ENCODE peak calls at places on chromosomes 16 and 17, in nine cellular contexts. One of them, this sample, is unnamed.

GRCh38 chr17:75087558-75088453 is at the start of gene SLC16A5:
- DNase-seq in naive thymus-derived CD8-positive, alpha-beta T cell: peak
- DNase-seq in immature natural killer cell: peak
- DNase-seq in NT2/D1: peak
- DNase-seq in heart left ventricle: peak
- DNase-seq in hippocampal formation: no peak
- DNase-seq in AG08395: peak
- DNase-seq in activated CD8-positive, alpha-beta memory T cell treated with anti-CD3 and anti-CD28 coated beads for 1 hour: no peak
- DNase-seq in Right ventricle myocardium inferior: peak
- DNase-seq in this sample: peak

GRCh38 chr17:38885044-38885727 is 15.3 kb downstream of the LASP1 start:
- DNase-seq in AG08395: no peak
- DNase-seq in naive thymus-derived CD8-positive, alpha-beta T cell: no peak
- DNase-seq in immature natural killer cell: no peak
- DNase-seq in hippocampal formation: no peak
- DNase-seq in NT2/D1: no peak
- DNase-seq in activated CD8-positive, alpha-beta memory T cell treated with anti-CD3 and anti-CD28 coated beads for 1 hour: no peak
- DNase-seq in Right ventricle myocardium inferior: no peak
- DNase-seq in heart left ventricle: no peak
- DNase-seq in this sample: no peak

GRCh38 chr17:51355314-51356083 is 95.2 kb downstream of the UTP18 start:
- DNase-seq in hippocampal formation: no peak
- DNase-seq in naive thymus-derived CD8-positive, alpha-beta T cell: no peak
- DNase-seq in immature natural killer cell: no peak
- DNase-seq in AG08395: peak
- DNase-seq in heart left ventricle: no peak
- DNase-seq in NT2/D1: no peak
- DNase-seq in activated CD8-positive, alpha-beta memory T cell treated with anti-CD3 and anti-CD28 coated beads for 1 hour: no peak
- DNase-seq in Right ventricle myocardium inferior: no peak
- DNase-seq in this sample: no peak

GRCh38 chr17:72997559-72997958 is 94.9 kb downstream of the SLC39A11 start:
- DNase-seq in immature natural killer cell: no peak
- DNase-seq in Right ventricle myocardium inferior: peak
- DNase-seq in AG08395: no peak
- DNase-seq in hippocampal formation: no peak
- DNase-seq in NT2/D1: no peak
- DNase-seq in activated CD8-positive, alpha-beta memory T cell treated with anti-CD3 and anti-CD28 coated beads for 1 hour: no peak
- DNase-seq in heart left ventricle: no peak
- DNase-seq in naive thymus-derived CD8-positive, alpha-beta T cell: no peak
- DNase-seq in this sample: no peak

GRCh38 chr17:30517786-30518185 is 40.6 kb downstream of the GOSR1 start:
- DNase-seq in activated CD8-positive, alpha-beta memory T cell treated with anti-CD3 and anti-CD28 coated beads for 1 hour: no peak
- DNase-seq in heart left ventricle: no peak
- DNase-seq in naive thymus-derived CD8-positive, alpha-beta T cell: no peak
- DNase-seq in NT2/D1: no peak
- DNase-seq in Right ventricle myocardium inferior: no peak
- DNase-seq in hippocampal formation: no peak
- DNase-seq in AG08395: no peak
- DNase-seq in immature natural killer cell: no peak
- DNase-seq in this sample: no peak

GRCh38 chr16:19751478-19751877 is 33.4 kb downstream of the IQCK start:
- DNase-seq in immature natural killer cell: no peak
- DNase-seq in AG08395: no peak
- DNase-seq in NT2/D1: no peak
- DNase-seq in activated CD8-positive, alpha-beta memory T cell treated with anti-CD3 and anti-CD28 coated beads for 1 hour: no peak
- DNase-seq in hippocampal formation: no peak
- DNase-seq in naive thymus-derived CD8-positive, alpha-beta T cell: no peak
- DNase-seq in Right ventricle myocardium inferior: no peak
- DNase-seq in heart left ventricle: no peak
- DNase-seq in this sample: no peak

GRCh38 chr17:72022328-72022727 is 98.5 kb upstream of the SOX9 start:
- DNase-seq in activated CD8-positive, alpha-beta memory T cell treated with anti-CD3 and anti-CD28 coated beads for 1 hour: no peak
- DNase-seq in AG08395: no peak
- DNase-seq in NT2/D1: no peak
- DNase-seq in heart left ventricle: no peak
- DNase-seq in naive thymus-derived CD8-positive, alpha-beta T cell: no peak
- DNase-seq in hippocampal formation: no peak
- DNase-seq in Right ventricle myocardium inferior: no peak
- DNase-seq in immature natural killer cell: no peak
- DNase-seq in this sample: no peak

GRCh38 chr16:72291531-72291981 is 119.6 kb upstream of the PMFBP1 start:
- DNase-seq in NT2/D1: no peak
- DNase-seq in hippocampal formation: no peak
- DNase-seq in activated CD8-positive, alpha-beta memory T cell treated with anti-CD3 and anti-CD28 coated beads for 1 hour: no peak
- DNase-seq in AG08395: peak
- DNase-seq in heart left ventricle: no peak
- DNase-seq in immature natural killer cell: no peak
- DNase-seq in naive thymus-derived CD8-positive, alpha-beta T cell: no peak
- DNase-seq in Right ventricle myocardium inferior: no peak
- DNase-seq in this sample: no peak

GRCh38 chr17:65455972-65456343 is 105.5 kb downstream of the AXIN2 start:
- DNase-seq in Right ventricle myocardium inferior: no peak
- DNase-seq in activated CD8-positive, alpha-beta memory T cell treated with anti-CD3 and anti-CD28 coated beads for 1 hour: no peak
- DNase-seq in naive thymus-derived CD8-positive, alpha-beta T cell: peak
- DNase-seq in heart left ventricle: no peak
- DNase-seq in AG08395: peak
- DNase-seq in NT2/D1: no peak
- DNase-seq in hippocampal formation: peak
- DNase-seq in immature natural killer cell: no peak
- DNase-seq in this sample: no peak

GRCh38 chr16:11799509-11800384 is 2.7 kb upstream of the ZC3H7A start:
- DNase-seq in NT2/D1: no peak
- DNase-seq in immature natural killer cell: no peak
- DNase-seq in hippocampal formation: no peak
- DNase-seq in activated CD8-positive, alpha-beta memory T cell treated with anti-CD3 and anti-CD28 coated beads for 1 hour: no peak
- DNase-seq in naive thymus-derived CD8-positive, alpha-beta T cell: no peak
- DNase-seq in Right ventricle myocardium inferior: no peak
- DNase-seq in AG08395: no peak
- DNase-seq in heart left ventricle: no peak
- DNase-seq in this sample: peak

GRCh38 chr16:67482260-67482924 is 955 bp downstream of the AGRP start:
- DNase-seq in heart left ventricle: no peak
- DNase-seq in hippocampal formation: no peak
- DNase-seq in AG08395: no peak
- DNase-seq in Right ventricle myocardium inferior: no peak
- DNase-seq in naive thymus-derived CD8-positive, alpha-beta T cell: no peak
- DNase-seq in activated CD8-positive, alpha-beta memory T cell treated with anti-CD3 and anti-CD28 coated beads for 1 hour: no peak
- DNase-seq in immature natural killer cell: no peak
- DNase-seq in NT2/D1: no peak
- DNase-seq in this sample: no peak

GRCh38 chr16:86585821-86586611 is 7.7 kb downstream of the FOXL1 start:
- DNase-seq in NT2/D1: no peak
- DNase-seq in AG08395: peak
- DNase-seq in immature natural killer cell: no peak
- DNase-seq in hippocampal formation: no peak
- DNase-seq in naive thymus-derived CD8-positive, alpha-beta T cell: no peak
- DNase-seq in activated CD8-positive, alpha-beta memory T cell treated with anti-CD3 and anti-CD28 coated beads for 1 hour: no peak
- DNase-seq in heart left ventricle: no peak
- DNase-seq in Right ventricle myocardium inferior: no peak
- DNase-seq in this sample: no peak

GRCh38 chr16:87792205-87792565 is 26.4 kb upstream of the KLHDC4 start:
- DNase-seq in immature natural killer cell: no peak
- DNase-seq in AG08395: no peak
- DNase-seq in hippocampal formation: no peak
- DNase-seq in NT2/D1: no peak
- DNase-seq in naive thymus-derived CD8-positive, alpha-beta T cell: no peak
- DNase-seq in heart left ventricle: no peak
- DNase-seq in Right ventricle myocardium inferior: no peak
- DNase-seq in activated CD8-positive, alpha-beta memory T cell treated with anti-CD3 and anti-CD28 coated beads for 1 hour: no peak
- DNase-seq in this sample: no peak

GRCh38 chr16:88687254-88687576 is 908 bp upstream of the SNAI3 start:
- DNase-seq in heart left ventricle: no peak
- DNase-seq in activated CD8-positive, alpha-beta memory T cell treated with anti-CD3 and anti-CD28 coated beads for 1 hour: no peak
- DNase-seq in NT2/D1: no peak
- DNase-seq in Right ventricle myocardium inferior: no peak
- DNase-seq in hippocampal formation: no peak
- DNase-seq in naive thymus-derived CD8-positive, alpha-beta T cell: no peak
- DNase-seq in AG08395: no peak
- DNase-seq in immature natural killer cell: no peak
- DNase-seq in this sample: no peak

GRCh38 chr17:51203838-51204237 is 37.6 kb downstream of the NME2 start:
- DNase-seq in activated CD8-positive, alpha-beta memory T cell treated with anti-CD3 and anti-CD28 coated beads for 1 hour: no peak
- DNase-seq in naive thymus-derived CD8-positive, alpha-beta T cell: no peak
- DNase-seq in Right ventricle myocardium inferior: no peak
- DNase-seq in immature natural killer cell: no peak
- DNase-seq in hippocampal formation: no peak
- DNase-seq in heart left ventricle: no peak
- DNase-seq in AG08395: no peak
- DNase-seq in NT2/D1: no peak
- DNase-seq in this sample: no peak

GRCh38 chr16:65601781-65602180 is 479.9 kb upstream of the CDH11 start:
- DNase-seq in activated CD8-positive, alpha-beta memory T cell treated with anti-CD3 and anti-CD28 coated beads for 1 hour: no peak
- DNase-seq in heart left ventricle: no peak
- DNase-seq in hippocampal formation: no peak
- DNase-seq in AG08395: peak
- DNase-seq in Right ventricle myocardium inferior: no peak
- DNase-seq in NT2/D1: no peak
- DNase-seq in immature natural killer cell: no peak
- DNase-seq in naive thymus-derived CD8-positive, alpha-beta T cell: no peak
- DNase-seq in this sample: no peak

GRCh38 chr17:73142763-73143395 is 21.9 kb upstream of the SSTR2 start:
- DNase-seq in hippocampal formation: no peak
- DNase-seq in AG08395: peak
- DNase-seq in immature natural killer cell: no peak
- DNase-seq in activated CD8-positive, alpha-beta memory T cell treated with anti-CD3 and anti-CD28 coated beads for 1 hour: no peak
- DNase-seq in NT2/D1: no peak
- DNase-seq in naive thymus-derived CD8-positive, alpha-beta T cell: no peak
- DNase-seq in Right ventricle myocardium inferior: no peak
- DNase-seq in heart left ventricle: no peak
- DNase-seq in this sample: no peak